ENCODE peak calls at places on chromosome 19, in ten cellular contexts. One of them, this sample, is unnamed.

GRCh38 chr19:16225279-16226183 is 27.8 kb downstream of the AP1M1 start:
- DNase-seq in epithelial cell of esophagus: no peak
- DNase-seq in cardiac fibroblast: no peak
- DNase-seq in cardiac muscle cell: no peak
- DNase-seq in RWPE2: no peak
- DNase-seq in dorsolateral prefrontal cortex: no peak
- DNase-seq in AG10803: no peak
- DNase-seq in thoracic aorta: no peak
- DNase-seq in CD8-positive, alpha-beta T cell: no peak
- DNase-seq in H1: no peak
- DNase-seq in this sample: no peak

GRCh38 chr19:2360876-2361232 is 789 bp downstream of the TMPRSS9 start:
- DNase-seq in epithelial cell of esophagus: no peak
- DNase-seq in cardiac fibroblast: no peak
- DNase-seq in cardiac muscle cell: no peak
- DNase-seq in RWPE2: no peak
- DNase-seq in dorsolateral prefrontal cortex: no peak
- DNase-seq in AG10803: no peak
- DNase-seq in thoracic aorta: no peak
- DNase-seq in CD8-positive, alpha-beta T cell: no peak
- DNase-seq in H1: no peak
- DNase-seq in this sample: no peak

GRCh38 chr19:4861147-4861546 is 6.3 kb downstream of the PLIN3 start:
- DNase-seq in epithelial cell of esophagus: peak
- DNase-seq in cardiac fibroblast: no peak
- DNase-seq in cardiac muscle cell: no peak
- DNase-seq in RWPE2: no peak
- DNase-seq in dorsolateral prefrontal cortex: no peak
- DNase-seq in AG10803: no peak
- DNase-seq in thoracic aorta: no peak
- DNase-seq in CD8-positive, alpha-beta T cell: no peak
- DNase-seq in H1: no peak
- DNase-seq in this sample: peak

GRCh38 chr19:41869374-41869955 is 7.6 kb upstream of the CD79A start:
- DNase-seq in epithelial cell of esophagus: no peak
- DNase-seq in cardiac fibroblast: no peak
- DNase-seq in cardiac muscle cell: no peak
- DNase-seq in RWPE2: no peak
- DNase-seq in dorsolateral prefrontal cortex: no peak
- DNase-seq in AG10803: no peak
- DNase-seq in thoracic aorta: no peak
- DNase-seq in CD8-positive, alpha-beta T cell: no peak
- DNase-seq in H1: no peak
- DNase-seq in this sample: no peak

GRCh38 chr19:46494115-46494935 is 1.3 kb downstream of the PNMA8B start:
- DNase-seq in epithelial cell of esophagus: no peak
- DNase-seq in cardiac fibroblast: no peak
- DNase-seq in cardiac muscle cell: no peak
- DNase-seq in RWPE2: peak
- DNase-seq in dorsolateral prefrontal cortex: no peak
- DNase-seq in AG10803: no peak
- DNase-seq in thoracic aorta: no peak
- DNase-seq in CD8-positive, alpha-beta T cell: no peak
- DNase-seq in H1: no peak
- DNase-seq in this sample: no peak

GRCh38 chr19:28023064-28023463 is 1189.9 kb downstream of the UQCRFS1 start:
- DNase-seq in epithelial cell of esophagus: no peak
- DNase-seq in cardiac fibroblast: peak
- DNase-seq in cardiac muscle cell: peak
- DNase-seq in RWPE2: no peak
- DNase-seq in dorsolateral prefrontal cortex: no peak
- DNase-seq in AG10803: peak
- DNase-seq in thoracic aorta: no peak
- DNase-seq in CD8-positive, alpha-beta T cell: no peak
- DNase-seq in H1: no peak
- DNase-seq in this sample: peak

GRCh38 chr19:2524840-2525723 is 49.2 kb downstream of the GADD45B start:
- DNase-seq in epithelial cell of esophagus: peak
- DNase-seq in cardiac fibroblast: no peak
- DNase-seq in cardiac muscle cell: peak
- DNase-seq in RWPE2: no peak
- DNase-seq in dorsolateral prefrontal cortex: peak
- DNase-seq in AG10803: peak
- DNase-seq in thoracic aorta: peak
- DNase-seq in CD8-positive, alpha-beta T cell: no peak
- DNase-seq in H1: no peak
- DNase-seq in this sample: peak

GRCh38 chr19:36997152-36997842 is 80.9 kb upstream of the ZNF420 start:
- DNase-seq in epithelial cell of esophagus: no peak
- DNase-seq in cardiac fibroblast: no peak
- DNase-seq in cardiac muscle cell: no peak
- DNase-seq in RWPE2: no peak
- DNase-seq in dorsolateral prefrontal cortex: no peak
- DNase-seq in AG10803: no peak
- DNase-seq in thoracic aorta: no peak
- DNase-seq in CD8-positive, alpha-beta T cell: no peak
- DNase-seq in H1: no peak
- DNase-seq in this sample: no peak

GRCh38 chr19:6271721-6272410 is 7.9 kb downstream of the MLLT1 start:
- DNase-seq in epithelial cell of esophagus: peak
- DNase-seq in cardiac fibroblast: peak
- DNase-seq in cardiac muscle cell: peak
- DNase-seq in RWPE2: no peak
- DNase-seq in dorsolateral prefrontal cortex: peak
- DNase-seq in AG10803: peak
- DNase-seq in thoracic aorta: no peak
- DNase-seq in CD8-positive, alpha-beta T cell: no peak
- DNase-seq in H1: no peak
- DNase-seq in this sample: peak

GRCh38 chr19:55619264-55619663 is 5.1 kb downstream of the ZNF784 start:
- DNase-seq in epithelial cell of esophagus: no peak
- DNase-seq in cardiac fibroblast: peak
- DNase-seq in cardiac muscle cell: peak
- DNase-seq in RWPE2: no peak
- DNase-seq in dorsolateral prefrontal cortex: no peak
- DNase-seq in AG10803: peak
- DNase-seq in thoracic aorta: no peak
- DNase-seq in CD8-positive, alpha-beta T cell: no peak
- DNase-seq in H1: no peak
- DNase-seq in this sample: peak

GRCh38 chr19:2327773-2328400 is 499 bp downstream of the LSM7 start:
- DNase-seq in epithelial cell of esophagus: peak
- DNase-seq in cardiac fibroblast: peak
- DNase-seq in cardiac muscle cell: peak
- DNase-seq in RWPE2: no peak
- DNase-seq in dorsolateral prefrontal cortex: no peak
- DNase-seq in AG10803: peak
- DNase-seq in thoracic aorta: peak
- DNase-seq in CD8-positive, alpha-beta T cell: peak
- DNase-seq in H1: no peak
- DNase-seq in this sample: peak

GRCh38 chr19:7326105-7326877 is 22.4 kb upstream of the ARHGEF18 start:
- DNase-seq in epithelial cell of esophagus: no peak
- DNase-seq in cardiac fibroblast: peak
- DNase-seq in cardiac muscle cell: peak
- DNase-seq in RWPE2: no peak
- DNase-seq in dorsolateral prefrontal cortex: no peak
- DNase-seq in AG10803: peak
- DNase-seq in thoracic aorta: no peak
- DNase-seq in CD8-positive, alpha-beta T cell: peak
- DNase-seq in H1: peak
- DNase-seq in this sample: peak

GRCh38 chr19:53517114-53517741 is 20.7 kb upstream of the ZNF331 start:
- DNase-seq in epithelial cell of esophagus: no peak
- DNase-seq in cardiac fibroblast: no peak
- DNase-seq in cardiac muscle cell: no peak
- DNase-seq in RWPE2: no peak
- DNase-seq in dorsolateral prefrontal cortex: no peak
- DNase-seq in AG10803: no peak
- DNase-seq in thoracic aorta: no peak
- DNase-seq in CD8-positive, alpha-beta T cell: no peak
- DNase-seq in H1: no peak
- DNase-seq in this sample: no peak

GRCh38 chr19:48350856-48351255 is 12.9 kb downstream of the TMEM143 start:
- DNase-seq in epithelial cell of esophagus: no peak
- DNase-seq in cardiac fibroblast: no peak
- DNase-seq in cardiac muscle cell: no peak
- DNase-seq in RWPE2: no peak
- DNase-seq in dorsolateral prefrontal cortex: no peak
- DNase-seq in AG10803: no peak
- DNase-seq in thoracic aorta: no peak
- DNase-seq in CD8-positive, alpha-beta T cell: no peak
- DNase-seq in H1: no peak
- DNase-seq in this sample: no peak

GRCh38 chr19:10286803-10287737 is at the start of gene ICAM4:
- DNase-seq in epithelial cell of esophagus: peak
- DNase-seq in cardiac fibroblast: peak
- DNase-seq in cardiac muscle cell: peak
- DNase-seq in RWPE2: no peak
- DNase-seq in dorsolateral prefrontal cortex: no peak
- DNase-seq in AG10803: no peak
- DNase-seq in thoracic aorta: no peak
- DNase-seq in CD8-positive, alpha-beta T cell: no peak
- DNase-seq in H1: peak
- DNase-seq in this sample: peak

DNA sequence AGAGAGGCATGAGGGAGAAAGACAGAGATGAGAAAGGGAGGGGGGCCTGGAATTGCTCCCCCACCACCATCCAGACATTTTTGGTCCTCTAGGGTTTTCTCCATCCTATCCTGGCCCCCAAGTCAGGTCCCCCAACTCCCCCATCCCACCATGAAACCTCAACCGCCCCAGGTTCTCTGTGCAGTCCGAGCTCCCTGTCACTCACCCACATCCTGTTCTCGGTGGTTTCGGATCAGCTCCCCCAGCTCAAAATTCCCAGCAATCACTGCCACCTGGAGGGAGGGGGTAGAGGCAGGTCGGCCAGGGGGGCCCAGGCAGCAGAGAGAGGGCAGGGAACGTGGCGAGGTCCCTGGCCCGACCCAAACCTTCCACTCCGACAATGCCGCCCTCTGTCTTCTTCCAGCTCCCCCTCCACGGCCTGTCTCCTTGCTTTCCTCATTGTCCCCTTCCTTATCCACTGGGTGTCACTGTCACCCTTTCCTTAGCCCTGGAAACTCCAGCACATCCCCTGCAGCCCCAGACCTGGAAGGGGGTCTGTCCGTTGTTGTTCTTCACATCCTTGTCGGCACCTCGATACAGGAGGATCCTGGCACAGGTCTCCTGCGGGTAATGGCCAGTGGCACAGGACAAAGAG is 15.6 kb downstream of the SHANK1 start:
- DNase-seq in epithelial cell of esophagus: no peak
- DNase-seq in cardiac fibroblast: no peak
- DNase-seq in cardiac muscle cell: peak
- DNase-seq in RWPE2: no peak
- DNase-seq in dorsolateral prefrontal cortex: no peak
- DNase-seq in AG10803: no peak
- DNase-seq in thoracic aorta: no peak
- DNase-seq in CD8-positive, alpha-beta T cell: no peak
- DNase-seq in H1: no peak
- DNase-seq in this sample: no peak
- TF ChIP-seq CTCF in epithelial cell of esophagus: no peak
- TF ChIP-seq CTCF in cardiac fibroblast: no peak
- TF ChIP-seq CTCF in cardiac muscle cell: no peak
- TF ChIP-seq CTCF in RWPE2: peak
- TF ChIP-seq CTCF in dorsolateral prefrontal cortex: peak
- TF ChIP-seq CTCF in AG10803: peak
- TF ChIP-seq CTCF in thoracic aorta: no peak
- TF ChIP-seq CTCF in CD8-positive, alpha-beta T cell: no peak
- TF ChIP-seq CTCF in H1: peak
- TF ChIP-seq CTCF in this sample: no peak

DNA sequence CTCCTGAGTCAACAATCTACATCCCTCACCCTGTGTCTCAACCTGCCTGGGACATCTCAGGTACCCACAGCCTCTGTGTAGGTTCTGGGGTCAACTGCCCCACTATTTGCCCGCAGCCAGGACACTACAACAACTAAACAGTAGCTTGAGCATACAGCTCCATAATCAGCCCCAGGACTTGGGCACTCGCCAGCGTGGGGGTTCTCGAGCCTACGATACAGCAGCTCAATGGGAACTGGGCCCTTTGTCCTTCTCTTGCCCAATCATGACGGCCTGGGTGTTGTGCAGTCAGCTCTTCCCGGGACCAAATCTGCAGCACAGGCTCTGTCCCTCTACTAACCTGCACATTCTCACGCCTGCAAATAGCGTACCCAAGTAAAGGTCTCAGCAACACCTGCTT is 1.3 kb downstream of the ZNF180 start:
- DNase-seq in epithelial cell of esophagus: no peak
- DNase-seq in cardiac fibroblast: no peak
- DNase-seq in cardiac muscle cell: no peak
- DNase-seq in RWPE2: no peak
- DNase-seq in dorsolateral prefrontal cortex: no peak
- DNase-seq in AG10803: no peak
- DNase-seq in thoracic aorta: no peak
- DNase-seq in CD8-positive, alpha-beta T cell: no peak
- DNase-seq in H1: no peak
- DNase-seq in this sample: no peak
- H3K4me3 ChIP-seq in epithelial cell of esophagus: peak
- H3K4me3 ChIP-seq in cardiac fibroblast: peak
- H3K4me3 ChIP-seq in cardiac muscle cell: peak
- H3K4me3 ChIP-seq in RWPE2: peak
- H3K4me3 ChIP-seq in dorsolateral prefrontal cortex: peak
- H3K4me3 ChIP-seq in AG10803: peak
- H3K4me3 ChIP-seq in thoracic aorta: peak
- H3K4me3 ChIP-seq in CD8-positive, alpha-beta T cell: peak
- H3K4me3 ChIP-seq in H1: peak
- H3K4me3 ChIP-seq in this sample: peak

GRCh38 chr19:35327642-35328041 is 1.3 kb upstream of the CD22 start:
- DNase-seq in epithelial cell of esophagus: no peak
- DNase-seq in cardiac fibroblast: no peak
- DNase-seq in cardiac muscle cell: no peak
- DNase-seq in RWPE2: no peak
- DNase-seq in dorsolateral prefrontal cortex: no peak
- DNase-seq in AG10803: no peak
- DNase-seq in thoracic aorta: no peak
- DNase-seq in CD8-positive, alpha-beta T cell: no peak
- DNase-seq in H1: no peak
- DNase-seq in this sample: peak
- TF ChIP-seq CTCF in epithelial cell of esophagus: peak
- TF ChIP-seq CTCF in cardiac fibroblast: no peak
- TF ChIP-seq CTCF in cardiac muscle cell: peak
- TF ChIP-seq CTCF in RWPE2: no peak
- TF ChIP-seq CTCF in dorsolateral prefrontal cortex: no peak
- TF ChIP-seq CTCF in AG10803: no peak
- TF ChIP-seq CTCF in thoracic aorta: no peak
- TF ChIP-seq CTCF in CD8-positive, alpha-beta T cell: no peak
- TF ChIP-seq CTCF in H1: peak
- TF ChIP-seq CTCF in this sample: peak

DNA sequence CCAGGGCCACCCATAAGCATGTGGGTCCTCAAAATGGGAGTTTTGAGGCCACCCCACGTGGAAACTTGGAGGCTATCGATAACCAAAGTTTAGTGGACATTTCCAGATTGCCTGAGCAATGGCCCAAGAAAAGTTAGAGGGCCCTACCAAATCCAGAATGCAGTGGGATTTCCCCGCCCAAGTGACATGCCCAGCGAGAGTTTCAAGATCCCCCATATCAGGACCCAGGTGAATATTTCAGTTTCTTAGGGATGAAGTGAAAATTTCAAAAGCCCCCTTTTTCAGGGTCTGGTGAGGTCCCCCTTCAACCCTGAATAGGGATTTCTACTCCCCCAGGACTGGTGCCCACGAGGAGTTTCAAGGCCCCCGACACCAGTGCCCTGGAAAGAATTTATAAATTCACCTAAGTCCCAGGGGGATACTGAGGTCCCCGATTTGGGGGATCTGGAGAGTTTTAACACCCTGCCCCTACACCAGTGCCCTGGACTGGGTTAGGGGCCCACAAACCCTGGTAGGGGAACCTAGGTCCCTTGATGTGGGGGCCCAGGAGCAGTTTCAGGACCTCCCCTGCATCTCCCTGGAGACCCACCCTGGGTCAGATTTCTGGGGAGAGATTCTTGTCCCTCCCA is 695 bp downstream of the BST2 start:
- DNase-seq in epithelial cell of esophagus: no peak
- DNase-seq in cardiac fibroblast: no peak
- DNase-seq in cardiac muscle cell: no peak
- DNase-seq in RWPE2: no peak
- DNase-seq in dorsolateral prefrontal cortex: no peak
- DNase-seq in AG10803: no peak
- DNase-seq in thoracic aorta: no peak
- DNase-seq in CD8-positive, alpha-beta T cell: no peak
- DNase-seq in H1: no peak
- DNase-seq in this sample: no peak
- H3K4me3 ChIP-seq in epithelial cell of esophagus: no peak
- H3K4me3 ChIP-seq in cardiac fibroblast: peak
- H3K4me3 ChIP-seq in cardiac muscle cell: peak
- H3K4me3 ChIP-seq in RWPE2: peak
- H3K4me3 ChIP-seq in dorsolateral prefrontal cortex: peak
- H3K4me3 ChIP-seq in AG10803: peak
- H3K4me3 ChIP-seq in thoracic aorta: peak
- H3K4me3 ChIP-seq in CD8-positive, alpha-beta T cell: peak
- H3K4me3 ChIP-seq in H1: peak
- H3K4me3 ChIP-seq in this sample: no peak